ENCODE peak calls at places on chromosomes 4 and X, in nine cellular contexts. B, M, X, P, A, H, R, T and Q are unnamed samples.

GRCh38 chrX:148609766-148610698 is 109.6 kb downstream of the AFF2 start:
- DNase-seq in A (no peak), P (no peak), M (no peak), R (no peak), H (no peak), X (peak; percentile 9), B (no peak), T (no peak), Q (no peak)

GRCh38 chr4:48178931-48179330 is 44.9 kb upstream of the TXK start:
- DNase-seq in H (no peak), X (no peak), P (no peak), R (no peak), T (no peak), B (no peak), A (no peak), M (no peak), Q (no peak)

GRCh38 chr4:128061566-128062536 is 739 bp downstream of the LARP1B start:
- DNase-seq in A (peak; percentile 76), R (peak; percentile 81), M (peak; percentile 81), X (peak; percentile 52), T (peak; percentile 59), B (no peak), P (peak; percentile 62), H (peak; percentile 73), Q (peak; percentile 91)

GRCh38 chr4:26074672-26075071 is 160.7 kb downstream of the SMIM20 start:
- DNase-seq in P (no peak), A (no peak), B (no peak), H (no peak), M (peak; percentile 50), R (no peak), X (no peak), T (no peak), Q (no peak)

GRCh38 chrX:95505721-95506120 is 1178.9 kb upstream of the DIAPH2 start:
- DNase-seq in P (no peak), X (peak; percentile 2), R (no peak), T (no peak), H (no peak), M (no peak), A (no peak), B (no peak), Q (no peak)

GRCh38 chr4:107115185-107115847 is 79.2 kb upstream of the DKK2 start:
- DNase-seq in P (no peak), B (peak; percentile 51), R (no peak), X (no peak), T (no peak), A (no peak), M (no peak), H (no peak), Q (no peak)

GRCh38 chrX:104122829-104123228 is 10.5 kb downstream of the ZCCHC18 start:
- DNase-seq in X (no peak), P (no peak), B (no peak), A (no peak), R (no peak), M (no peak), H (no peak), T (no peak), Q (no peak)

GRCh38 chr4:134001057-134001456 is 200.5 kb downstream of the PABPC4L start:
- DNase-seq in M (no peak), A (no peak), T (no peak), X (no peak), H (no peak), R (no peak), P (no peak), B (no peak), Q (no peak)

GRCh38 chrX:149036086-149036485 is 469.0 kb downstream of the IDS start:
- DNase-seq in R (no peak), P (no peak), H (no peak), B (no peak), X (no peak), T (peak; percentile 16), A (no peak), M (no peak), Q (no peak)

GRCh38 chr4:10085386-10085785 is 31.2 kb downstream of the WDR1 start:
- DNase-seq in T (no peak), B (no peak), R (peak; percentile 22), P (no peak), X (no peak), M (peak; percentile 42), H (peak; percentile 66), A (peak; percentile 49), Q (peak; percentile 37)

GRCh38 chr4:74451214-74451661 is 6.3 kb downstream of the AREG start:
- DNase-seq in T (no peak), B (no peak), A (no peak), R (no peak), X (no peak), M (no peak), H (no peak), P (no peak), Q (no peak)

GRCh38 chr4:54961357-54961975 is 163.9 kb downstream of the KDR start:
- DNase-seq in T (no peak), P (no peak), A (no peak), M (no peak), H (no peak), X (no peak), R (no peak), B (peak; percentile 35), Q (no peak)

GRCh38 chr4:138861130-138861529 is 154.5 kb upstream of the NOCT start:
- DNase-seq in R (no peak), X (no peak), M (no peak), T (no peak), P (no peak), H (no peak), A (no peak), B (no peak), Q (no peak)

GRCh38 chr4:113435893-113436292 is 325.6 kb downstream of the CAMK2D start:
- DNase-seq in P (no peak), M (no peak), A (peak; percentile 50), X (no peak), H (peak; percentile 85), B (no peak), T (peak; percentile 70), R (no peak), Q (no peak)

DNA sequence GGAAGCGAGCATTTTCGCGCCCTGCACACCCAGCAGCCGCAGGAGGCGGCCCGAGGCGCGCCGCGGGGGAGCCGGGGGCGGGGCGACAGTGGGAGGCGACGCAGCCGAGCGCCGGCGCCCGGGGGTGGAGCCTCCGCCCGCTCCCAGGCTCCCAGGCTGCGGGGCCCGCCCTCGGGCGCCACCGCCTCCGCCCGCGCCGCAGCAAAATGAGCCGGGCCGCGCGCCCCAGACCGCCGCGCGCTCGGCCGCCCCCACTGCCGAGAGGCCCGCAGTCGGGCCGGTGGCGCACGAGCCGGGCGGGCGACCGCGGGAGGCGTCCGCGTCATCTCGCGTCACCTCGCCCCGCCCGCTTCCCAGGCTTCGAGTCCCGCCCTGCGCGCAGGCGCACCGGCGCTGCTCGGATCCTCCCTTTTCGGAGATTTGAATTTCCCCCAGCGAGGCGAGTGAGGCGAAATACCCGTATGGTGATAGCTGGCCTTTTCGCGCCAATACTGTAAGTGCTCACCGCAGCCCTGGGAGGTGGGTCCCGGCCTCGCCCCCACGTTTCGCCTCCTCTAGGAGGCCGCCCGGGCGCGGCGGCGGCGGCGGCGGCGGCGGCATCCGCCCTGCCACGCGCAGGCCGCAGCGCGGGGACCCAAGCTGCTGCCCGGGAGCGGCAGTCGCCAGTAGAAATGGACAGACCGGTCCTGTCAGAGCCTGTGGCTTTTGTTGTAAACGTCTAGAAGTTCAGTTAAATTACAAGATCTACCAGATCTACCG is at the start of gene TMEM187:
- DNase-seq in B (peak; percentile 75), M (peak; percentile 93), H (peak; percentile 94), X (peak; percentile 77), T (peak; percentile 86), A (peak; percentile 95), R (peak; percentile 88), P (peak; percentile 88), Q (peak; percentile 96)
- H3K36me3 ChIP-seq in B (peaks cover 10% of the 10 kb centered on the region), M (no peaks in the 10 kb centered on the region), H (no peaks in the 10 kb centered on the region), X (peaks cover 22% of the 10 kb centered on the region), T (no peaks in the 10 kb centered on the region), A (no peaks in the 10 kb centered on the region), R (no peaks in the 10 kb centered on the region), P (no peaks in the 10 kb centered on the region), Q (no peaks in the 10 kb centered on the region)

GRCh38 chr4:1332686-1333085 is 14.3 kb upstream of the UVSSA start:
- DNase-seq in B (no peak), A (no peak), T (no peak), H (no peak), X (no peak), R (no peak), M (peak; percentile 45), P (no peak), Q (peak; percentile 73)
- H3K36me3 ChIP-seq in B (peaks cover 40% of the 10 kb centered on the region), A (peaks cover 54% of the 10 kb centered on the region), T (no peaks in the 10 kb centered on the region), H (peaks cover 72% of the 10 kb centered on the region), X (peaks cover 78% of the 10 kb centered on the region), R (no peaks in the 10 kb centered on the region), M (peaks cover 7% of the 10 kb centered on the region), P (peaks cover 90% of the 10 kb centered on the region), Q (peaks cover 30% of the 10 kb centered on the region)

DNA sequence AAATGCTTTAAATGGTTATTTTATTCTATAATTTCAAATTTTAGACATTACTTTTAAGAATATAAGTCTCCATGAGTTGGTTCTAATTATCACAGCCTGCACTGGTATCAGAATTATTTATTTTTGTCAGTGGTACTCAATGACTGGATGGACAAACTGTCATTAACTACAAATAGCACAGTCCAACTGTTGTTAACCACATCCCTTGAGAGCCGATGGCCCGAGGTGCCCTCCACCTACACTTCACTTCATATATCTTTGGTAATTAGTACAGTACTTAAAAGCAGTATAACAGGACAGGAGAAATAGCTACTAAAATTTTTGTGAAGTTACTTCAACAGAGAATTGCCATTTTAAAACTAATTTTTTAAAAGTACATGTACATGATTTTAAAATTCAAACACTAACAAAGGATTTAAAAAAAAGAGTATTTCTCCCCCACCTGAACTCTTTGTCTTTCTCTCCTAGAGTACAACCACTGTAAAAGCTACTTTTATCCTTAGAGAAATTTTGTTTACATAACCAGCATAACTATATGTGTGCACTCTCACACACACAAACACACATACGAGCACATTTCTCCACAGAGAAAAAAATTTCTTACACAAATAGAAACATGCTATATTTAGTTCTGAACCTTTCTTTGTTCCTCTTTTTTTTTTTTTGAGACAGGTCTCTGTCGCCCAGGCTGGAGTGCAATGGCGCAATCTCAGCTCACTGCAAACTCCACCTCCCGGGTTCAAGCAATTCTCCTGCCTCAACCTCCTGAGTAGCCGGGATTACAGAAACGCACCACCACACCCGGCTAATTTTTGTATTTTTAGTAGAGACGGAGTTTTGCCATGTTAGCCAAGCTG is 6.5 kb downstream of the TIFA start:
- DNase-seq in T (no peak), A (no peak), R (no peak), H (no peak), M (no peak), P (no peak), B (no peak), X (no peak), Q (no peak)
- H3K36me3 ChIP-seq in T (no peaks in the 10 kb centered on the region), A (peaks cover 6% of the 10 kb centered on the region), R (no peaks in the 10 kb centered on the region), H (peaks cover 6% of the 10 kb centered on the region), M (no peaks in the 10 kb centered on the region), P (peaks cover 10% of the 10 kb centered on the region), B (peaks cover 43% of the 10 kb centered on the region), X (peaks cover 6% of the 10 kb centered on the region), Q (no peaks in the 10 kb centered on the region)

DNA sequence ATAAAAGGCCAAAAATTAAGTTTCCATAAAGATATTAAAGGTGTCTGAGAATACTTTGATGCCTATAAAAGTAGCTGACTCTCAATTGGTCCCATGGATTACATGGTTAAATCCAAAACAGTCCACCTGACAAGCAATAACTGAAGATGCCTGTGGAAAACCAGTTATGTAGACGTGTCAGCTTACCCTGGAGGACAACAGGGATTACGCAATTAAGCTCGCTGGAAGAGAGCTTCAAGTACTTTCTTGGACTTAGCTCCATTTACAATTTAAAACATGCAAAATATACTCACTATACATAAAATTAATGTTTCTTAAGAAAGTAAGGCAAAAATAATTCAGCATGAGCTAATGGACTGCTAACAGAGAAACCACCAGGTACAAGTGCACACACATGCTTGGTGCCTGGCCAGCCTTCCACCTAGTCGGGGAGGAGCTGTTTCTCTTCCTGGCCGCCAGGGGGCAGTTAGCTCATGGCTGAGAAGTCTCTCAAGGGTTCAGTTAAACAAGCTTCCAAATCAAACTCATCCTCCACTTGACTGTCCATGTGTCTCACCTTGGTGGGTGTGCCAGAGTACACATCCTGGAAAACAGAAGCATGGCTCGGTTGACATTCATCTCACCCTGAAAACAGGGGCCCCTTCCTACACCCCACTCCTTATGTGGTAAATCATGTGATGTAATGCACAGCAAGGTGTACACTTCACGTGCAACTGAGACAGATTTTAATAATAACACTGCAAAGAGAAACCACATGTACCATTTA is 9.2 kb upstream of the FAM53A start:
- DNase-seq in R (peak; percentile 79), H (peak; percentile 88), M (peak; percentile 86), X (peak; percentile 67), B (no peak), A (peak; percentile 85), T (peak; percentile 67), P (peak; percentile 80), Q (peak; percentile 85)
- H3K36me3 ChIP-seq in R (no peaks in the 10 kb centered on the region), H (peaks cover 79% of the 10 kb centered on the region), M (peaks cover 6% of the 10 kb centered on the region), X (peaks cover 81% of the 10 kb centered on the region), B (peaks cover 77% of the 10 kb centered on the region), A (peaks cover 78% of the 10 kb centered on the region), T (no peaks in the 10 kb centered on the region), P (peaks cover 80% of the 10 kb centered on the region), Q (peaks cover 16% of the 10 kb centered on the region)